ENCODE peak calls at places on chromosomes 2 and 18, in six cellular contexts. N is Peyer's patch, Q is right cardiac atrium, U is neural progenitor cell, F is brain microvascular endothelial cell, O is right atrium auricular region. H is an unnamed sample.

GRCh38 chr2:8628179-8628869 is 53.5 kb upstream of the ID2 start:
- DNase-seq in N (no peak), Q (no peak), U (no peak), F (no peak), O (no peak), H (no peak)

GRCh38 chr2:100982431-100982861 is 19.6 kb upstream of the RPL31 start:
- DNase-seq in N (no peak), Q (no peak), U (peak; percentile 14), F (no peak), O (no peak), H (no peak)

GRCh38 chr2:108936076-108936867 is 52.7 kb downstream of the EDAR start:
- DNase-seq in N (no peak), Q (peak; percentile 41), U (no peak), F (no peak), O (no peak), H (peak; percentile 56)

GRCh38 chr2:37376421-37377186 is 32.2 kb downstream of the QPCT start:
- DNase-seq in N (no peak), Q (peak; percentile 57), U (no peak), F (no peak), O (peak; percentile 61), H (no peak)

GRCh38 chr2:165953306-165953654 is 296 bp downstream of the TTC21B start:
- DNase-seq in N (no peak), Q (no peak), U (no peak), F (no peak), O (peak; percentile 62), H (no peak)

GRCh38 chr2:200471324-200471848 is 38.5 kb downstream of the KCTD18 start:
- DNase-seq in N (no peak), Q (no peak), U (peak; percentile 76), F (no peak), O (no peak), H (no peak)

GRCh38 chr18:73944715-73945114 is 202.9 kb downstream of the FBXO15 start:
- DNase-seq in N (no peak), Q (no peak), U (no peak), F (no peak), O (no peak), H (no peak)

GRCh38 chr2:195818521-195818920 is 161.5 kb downstream of the SLC39A10 start:
- DNase-seq in N (peak; percentile 57), Q (no peak), U (no peak), F (peak; percentile 40), O (no peak), H (no peak)

GRCh38 chr18:10508546-10508945 is 17.3 kb upstream of the NAPG start:
- DNase-seq in N (no peak), Q (no peak), U (no peak), F (no peak), O (no peak), H (no peak)

GRCh38 chr2:100283724-100284501 is 38.4 kb downstream of the LONRF2 start:
- DNase-seq in N (no peak), Q (no peak), U (no peak), F (no peak), O (peak; percentile 40), H (no peak)

GRCh38 chr2:3343012-3343411 is 34.6 kb downstream of the EIPR1 start:
- DNase-seq in N (no peak), Q (no peak), U (no peak), F (no peak), O (no peak), H (no peak)

GRCh38 chr18:22169889-22170420 is 566 bp downstream of the GATA6 start:
- DNase-seq in N (no peak), Q (no peak), U (no peak), F (no peak), O (no peak), H (no peak)

GRCh38 chr2:28496781-28497180 is 921 bp downstream of the PLB1 start:
- DNase-seq in N (no peak), Q (no peak), U (no peak), F (no peak), O (no peak), H (no peak)

GRCh38 chr2:130720528-130720927 is 8.3 kb upstream of the GPR148 start:
- DNase-seq in N (no peak), Q (no peak), U (no peak), F (no peak), O (no peak), H (no peak)

GRCh38 chr2:126749537-126749936 is 93.6 kb downstream of the GYPC start:
- DNase-seq in N (no peak), Q (no peak), U (no peak), F (no peak), O (peak; percentile 32), H (no peak)

GRCh38 chr2:75607988-75608683 is 38.4 kb upstream of the MRPL19 start:
- DNase-seq in N (peak; percentile 53), Q (no peak), U (peak; percentile 44), F (no peak), O (no peak), H (no peak)

GRCh38 chr2:177169810-177170514 is 42.6 kb upstream of the HNRNPA3 start:
- DNase-seq in N (no peak), Q (no peak), U (no peak), F (no peak), O (no peak), H (no peak)

GRCh38 chr2:47165001-47165555 is 10.0 kb upstream of the STPG4 start:
- DNase-seq in N (no peak), Q (no peak), U (no peak), F (no peak), O (no peak), H (no peak)

GRCh38 chr2:68317971-68318685 is 1.6 kb downstream of the CNRIP1 start:
- DNase-seq in N (no peak), Q (peak; percentile 30), U (peak; percentile 15), F (no peak), O (no peak), H (no peak)

GRCh38 chr2:12718662-12719399 is 2.1 kb downstream of the TRIB2 start:
- DNase-seq in N (no peak), Q (peak; percentile 75), U (peak; percentile 88), F (no peak), O (no peak), H (no peak)

GRCh38 chr18:59899298-59900221 is at the start of gene PMAIP1:
- DNase-seq in N (peak; percentile 96), Q (peak; percentile 91), U (peak; percentile 93), F (peak; percentile 94), O (peak; percentile 77), H (peak; percentile 52)

GRCh38 chr2:159396796-159397195 is 110.3 kb upstream of the WDSUB1 start:
- DNase-seq in N (no peak), Q (no peak), U (no peak), F (peak; percentile 2), O (no peak), H (no peak)

DNA sequence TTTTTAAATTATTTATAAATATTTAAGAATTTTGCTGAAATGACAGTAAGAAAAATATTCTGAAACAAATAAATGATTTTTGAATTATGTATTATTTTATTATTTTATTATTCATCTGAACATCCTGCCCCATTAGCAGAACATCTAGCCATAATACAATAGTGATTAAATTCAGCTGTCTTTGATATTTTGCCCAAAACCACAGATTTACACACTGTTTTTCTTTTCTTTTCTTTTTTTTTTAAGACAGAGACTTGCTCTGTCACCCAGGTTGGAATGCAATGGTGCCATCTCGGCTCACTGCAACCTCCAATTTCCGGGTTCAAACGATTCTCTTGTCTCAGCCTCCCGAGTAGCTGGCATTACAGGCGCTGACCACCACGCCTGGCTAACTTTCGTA is 1.9 kb upstream of the SCYGR1 start:
- DNase-seq in N (no peak), Q (no peak), U (no peak), F (no peak), O (no peak), H (no peak)
- H3K27ac ChIP-seq in N (no peak overlapping the region), Q (no peak overlapping the region), U (no peak overlapping the region), F (no peak overlapping the region), O (no peak overlapping the region), H (no peak overlapping the region)

GRCh38 chr2:66790651-66791181 is 355.8 kb downstream of the MEIS1 start:
- DNase-seq in N (no peak), Q (no peak), U (no peak), F (peak; percentile 51), O (no peak), H (no peak)

GRCh38 chr2:66789741-66790140 is 354.8 kb downstream of the MEIS1 start:
- DNase-seq in N (no peak), Q (no peak), U (no peak), F (no peak), O (no peak), H (no peak)

GRCh38 chr2:66794571-66794970 is 359.6 kb downstream of the MEIS1 start:
- DNase-seq in N (no peak), Q (no peak), U (no peak), F (no peak), O (no peak), H (no peak)

DNA sequence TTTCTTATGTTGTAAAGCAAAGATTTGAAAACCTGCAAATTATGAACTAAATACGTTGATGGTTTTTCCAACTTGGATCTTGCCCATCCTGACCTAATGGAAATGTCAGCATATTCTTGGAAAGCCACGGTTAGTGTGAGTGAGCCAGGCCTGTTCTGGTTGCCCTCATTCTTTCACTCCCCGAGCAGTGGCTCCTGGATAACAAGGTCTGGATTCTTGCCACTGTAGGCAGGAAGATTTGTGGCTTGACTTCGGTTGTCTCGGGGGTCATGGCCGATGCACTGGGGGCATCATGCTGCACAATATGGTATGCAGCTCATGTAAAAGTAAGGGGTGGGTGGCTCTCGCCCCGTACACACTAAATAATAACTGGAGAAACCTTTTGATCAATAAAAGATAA is 359.2 kb downstream of the MEIS1 start:
- DNase-seq in N (no peak), Q (no peak), U (no peak), F (no peak), O (no peak), H (no peak)
- H3K27ac ChIP-seq in N (no peak overlapping the region), Q (no peak overlapping the region), U (no peak overlapping the region), F (no peak overlapping the region), O (no peak overlapping the region), H (no peak overlapping the region)

DNA sequence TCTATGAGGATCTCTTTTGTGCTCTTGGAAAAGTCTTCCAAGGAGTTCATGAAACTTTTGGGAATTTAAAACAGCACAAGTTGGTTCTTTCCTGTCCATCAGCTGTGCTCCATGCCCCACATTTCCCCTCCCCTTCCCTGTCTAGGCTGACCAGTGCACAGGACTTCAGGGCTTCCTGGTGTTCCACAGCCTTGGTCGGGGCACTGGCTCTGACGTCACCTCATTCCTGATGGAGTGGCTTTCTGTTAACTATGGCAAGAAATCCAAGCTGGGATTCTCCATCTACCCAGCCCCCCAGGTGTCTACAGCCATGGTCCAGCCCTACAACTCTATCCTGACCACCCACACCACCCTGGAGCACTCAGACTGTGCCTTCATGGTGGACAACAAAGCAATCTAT is 8.1 kb upstream of the DNAJB2 start:
- DNase-seq in N (no peak), Q (no peak), U (no peak), F (no peak), O (no peak), H (no peak)
- H3K27ac ChIP-seq in N (no peak overlapping the region), Q (no peak overlapping the region), U (no peak overlapping the region), F (no peak overlapping the region), O (no peak overlapping the region), H (no peak overlapping the region)

DNA sequence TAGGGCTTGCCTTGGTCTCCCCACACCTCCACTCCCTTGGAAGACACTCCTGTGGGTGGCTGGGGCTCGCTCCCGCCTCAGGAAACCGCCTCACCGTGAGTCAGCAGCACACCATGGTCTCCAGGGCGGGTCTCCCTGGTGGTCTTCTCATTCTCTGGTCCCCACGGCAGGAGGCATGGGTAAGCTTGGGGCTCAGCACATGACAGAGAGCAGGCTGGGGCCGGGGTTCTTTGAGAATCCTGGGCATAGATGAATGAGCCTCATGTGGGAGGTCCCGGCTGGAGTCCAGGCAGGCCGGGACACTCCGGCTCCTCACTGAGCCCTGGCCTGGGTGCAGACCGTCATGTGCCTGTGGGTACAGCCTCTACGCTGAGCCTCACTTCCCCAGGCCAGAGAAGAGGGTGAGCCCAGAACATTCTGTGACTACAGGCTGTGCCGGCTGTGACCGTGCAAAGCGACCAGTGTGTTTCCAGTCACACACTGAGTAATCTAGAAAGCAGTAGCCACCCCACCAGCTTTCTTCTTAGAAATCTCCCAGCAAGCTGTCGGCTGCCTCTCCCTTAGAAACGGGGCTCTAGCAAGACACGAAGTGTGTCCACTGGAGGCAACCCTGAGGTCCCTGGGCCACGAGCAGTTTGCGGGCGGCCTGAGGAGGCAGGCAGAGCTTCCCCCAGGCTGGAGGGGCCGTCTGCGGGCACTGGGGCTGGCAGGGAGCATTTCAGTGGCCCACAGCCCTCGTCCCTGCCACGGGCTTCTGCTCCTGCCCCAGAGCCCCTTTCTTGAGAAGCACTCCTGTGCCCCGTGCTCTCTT is 93.1 kb downstream of the RHOB start:
- DNase-seq in N (no peak), Q (peak; percentile 64), U (no peak), F (no peak), O (no peak), H (no peak)
- H3K27ac ChIP-seq in N (no peak overlapping the region), Q (no peak overlapping the region), U (no peak overlapping the region), F (no peak overlapping the region), O (no peak overlapping the region), H (peak overlapping the region; percentile 6)